ENCODE peak calls at places on chromosomes 6 and 20, in seven cellular contexts. One of them, this sample, is unnamed.

GRCh38 chr6:129104560-129104959 is 221.6 kb downstream of the LAMA2 start:
- DNase-seq in mesothelial cell of epicardium: no peak
- DNase-seq in cardiac muscle cell: peak; percentile 66
- DNase-seq in ovary: no peak
- DNase-seq in PC-9: no peak
- DNase-seq in NB4: no peak
- DNase-seq in progenitor cell of endocrine pancreas: no peak
- DNase-seq in this sample: no peak

GRCh38 chr6:41039060-41039998 is at the start of gene UNC5CL:
- DNase-seq in mesothelial cell of epicardium: no peak
- DNase-seq in cardiac muscle cell: peak; percentile 30
- DNase-seq in ovary: no peak
- DNase-seq in PC-9: peak; percentile 67
- DNase-seq in NB4: peak; percentile 42
- DNase-seq in progenitor cell of endocrine pancreas: no peak
- DNase-seq in this sample: no peak

GRCh38 chr20:34861386-34862084 is 11.1 kb downstream of the GGT7 start:
- DNase-seq in mesothelial cell of epicardium: no peak
- DNase-seq in cardiac muscle cell: no peak
- DNase-seq in ovary: no peak
- DNase-seq in PC-9: peak; percentile 88
- DNase-seq in NB4: peak; percentile 28
- DNase-seq in progenitor cell of endocrine pancreas: no peak
- DNase-seq in this sample: no peak

GRCh38 chr6:37485259-37485658 is 14.4 kb downstream of the CCDC167 start:
- DNase-seq in mesothelial cell of epicardium: no peak
- DNase-seq in cardiac muscle cell: no peak
- DNase-seq in ovary: no peak
- DNase-seq in PC-9: no peak
- DNase-seq in NB4: no peak
- DNase-seq in progenitor cell of endocrine pancreas: no peak
- DNase-seq in this sample: no peak

GRCh38 chr6:11094411-11094851 is 797 bp downstream of the SMIM13 start:
- DNase-seq in mesothelial cell of epicardium: no peak
- DNase-seq in cardiac muscle cell: peak; percentile 51
- DNase-seq in ovary: peak; percentile 28
- DNase-seq in PC-9: peak; percentile 40
- DNase-seq in NB4: peak; percentile 78
- DNase-seq in progenitor cell of endocrine pancreas: peak; percentile 13
- DNase-seq in this sample: no peak

GRCh38 chr20:38286586-38287502 is 17.1 kb upstream of the BPI start:
- DNase-seq in mesothelial cell of epicardium: no peak
- DNase-seq in cardiac muscle cell: peak; percentile 76
- DNase-seq in ovary: no peak
- DNase-seq in PC-9: no peak
- DNase-seq in NB4: peak; percentile 79
- DNase-seq in progenitor cell of endocrine pancreas: no peak
- DNase-seq in this sample: no peak

GRCh38 chr20:7849675-7850074 is 90.6 kb downstream of the HAO1 start:
- DNase-seq in mesothelial cell of epicardium: no peak
- DNase-seq in cardiac muscle cell: no peak
- DNase-seq in ovary: no peak
- DNase-seq in PC-9: no peak
- DNase-seq in NB4: no peak
- DNase-seq in progenitor cell of endocrine pancreas: no peak
- DNase-seq in this sample: no peak

GRCh38 chr6:41680182-41680965 is 42.1 kb downstream of the MDFI start:
- DNase-seq in mesothelial cell of epicardium: no peak
- DNase-seq in cardiac muscle cell: no peak
- DNase-seq in ovary: no peak
- DNase-seq in PC-9: no peak
- DNase-seq in NB4: no peak
- DNase-seq in progenitor cell of endocrine pancreas: no peak
- DNase-seq in this sample: no peak

GRCh38 chr6:24064106-24064505 is 61.9 kb upstream of the NRSN1 start:
- DNase-seq in mesothelial cell of epicardium: no peak
- DNase-seq in cardiac muscle cell: no peak
- DNase-seq in ovary: no peak
- DNase-seq in PC-9: no peak
- DNase-seq in NB4: peak; percentile 42
- DNase-seq in progenitor cell of endocrine pancreas: peak; percentile 13
- DNase-seq in this sample: no peak

GRCh38 chr6:24719125-24719931 is at the start of gene C6orf62:
- DNase-seq in mesothelial cell of epicardium: no peak
- DNase-seq in cardiac muscle cell: peak; percentile 25
- DNase-seq in ovary: peak; percentile 25
- DNase-seq in PC-9: peak; percentile 38
- DNase-seq in NB4: peak; percentile 75
- DNase-seq in progenitor cell of endocrine pancreas: no peak
- DNase-seq in this sample: no peak

GRCh38 chr6:63465750-63466149 is 106.5 kb upstream of the LOC128125822 start:
- DNase-seq in mesothelial cell of epicardium: no peak
- DNase-seq in cardiac muscle cell: no peak
- DNase-seq in ovary: no peak
- DNase-seq in PC-9: no peak
- DNase-seq in NB4: no peak
- DNase-seq in progenitor cell of endocrine pancreas: no peak
- DNase-seq in this sample: no peak

GRCh38 chr20:38460040-38460623 is 12.5 kb upstream of the RALGAPB start:
- DNase-seq in mesothelial cell of epicardium: no peak
- DNase-seq in cardiac muscle cell: peak; percentile 92
- DNase-seq in ovary: no peak
- DNase-seq in PC-9: peak; percentile 65
- DNase-seq in NB4: peak; percentile 40
- DNase-seq in progenitor cell of endocrine pancreas: no peak
- DNase-seq in this sample: no peak

GRCh38 chr20:4082406-4083102 is 67.2 kb upstream of the RNF24 start:
- DNase-seq in mesothelial cell of epicardium: no peak
- DNase-seq in cardiac muscle cell: peak; percentile 93
- DNase-seq in ovary: peak; percentile 50
- DNase-seq in PC-9: peak; percentile 37
- DNase-seq in NB4: peak; percentile 98
- DNase-seq in progenitor cell of endocrine pancreas: no peak
- DNase-seq in this sample: no peak

GRCh38 chr20:63706852-63707557 is 771 bp downstream of the ARFRP1 start:
- DNase-seq in mesothelial cell of epicardium: no peak
- DNase-seq in cardiac muscle cell: no peak
- DNase-seq in ovary: peak; percentile 49
- DNase-seq in PC-9: peak; percentile 69
- DNase-seq in NB4: peak; percentile 71
- DNase-seq in progenitor cell of endocrine pancreas: peak; percentile 12
- DNase-seq in this sample: no peak

GRCh38 chr6:73610444-73611275 is 43.1 kb downstream of the SLC17A5 start:
- DNase-seq in mesothelial cell of epicardium: no peak
- DNase-seq in cardiac muscle cell: peak; percentile 68
- DNase-seq in ovary: no peak
- DNase-seq in PC-9: no peak
- DNase-seq in NB4: peak; percentile 55
- DNase-seq in progenitor cell of endocrine pancreas: no peak
- DNase-seq in this sample: no peak

GRCh38 chr6:133817460-133818047 is 71.4 kb upstream of the TCF21 start:
- DNase-seq in mesothelial cell of epicardium: no peak
- DNase-seq in cardiac muscle cell: no peak
- DNase-seq in ovary: peak; percentile 34
- DNase-seq in PC-9: no peak
- DNase-seq in NB4: peak; percentile 28
- DNase-seq in progenitor cell of endocrine pancreas: peak; percentile 11
- DNase-seq in this sample: no peak

GRCh38 chr6:122392564-122393338 is 6.7 kb upstream of the HSF2 start:
- DNase-seq in mesothelial cell of epicardium: no peak
- DNase-seq in cardiac muscle cell: no peak
- DNase-seq in ovary: no peak
- DNase-seq in PC-9: no peak
- DNase-seq in NB4: no peak
- DNase-seq in progenitor cell of endocrine pancreas: no peak
- DNase-seq in this sample: no peak

GRCh38 chr6:4941782-4942672 is 61.8 kb downstream of the RPP40 start:
- DNase-seq in mesothelial cell of epicardium: no peak
- DNase-seq in cardiac muscle cell: peak; percentile 93
- DNase-seq in ovary: no peak
- DNase-seq in PC-9: peak; percentile 80
- DNase-seq in NB4: peak; percentile 91
- DNase-seq in progenitor cell of endocrine pancreas: no peak
- DNase-seq in this sample: no peak

GRCh38 chr6:79969784-79970183 is 22.4 kb upstream of the ELOVL4 start:
- DNase-seq in mesothelial cell of epicardium: no peak
- DNase-seq in cardiac muscle cell: no peak
- DNase-seq in ovary: no peak
- DNase-seq in PC-9: no peak
- DNase-seq in NB4: no peak
- DNase-seq in progenitor cell of endocrine pancreas: no peak
- DNase-seq in this sample: no peak

GRCh38 chr20:23180451-23180921 is 94.4 kb upstream of the CD93 start:
- DNase-seq in mesothelial cell of epicardium: no peak
- DNase-seq in cardiac muscle cell: no peak
- DNase-seq in ovary: peak; percentile 51
- DNase-seq in PC-9: no peak
- DNase-seq in NB4: no peak
- DNase-seq in progenitor cell of endocrine pancreas: no peak
- DNase-seq in this sample: no peak

GRCh38 chr20:23174821-23175220 is 88.7 kb upstream of the CD93 start:
- DNase-seq in mesothelial cell of epicardium: no peak
- DNase-seq in cardiac muscle cell: no peak
- DNase-seq in ovary: no peak
- DNase-seq in PC-9: no peak
- DNase-seq in NB4: no peak
- DNase-seq in progenitor cell of endocrine pancreas: no peak
- DNase-seq in this sample: no peak

GRCh38 chr20:23179766-23180403 is 93.8 kb upstream of the CD93 start:
- DNase-seq in mesothelial cell of epicardium: no peak
- DNase-seq in cardiac muscle cell: peak; percentile 37
- DNase-seq in ovary: no peak
- DNase-seq in PC-9: no peak
- DNase-seq in NB4: no peak
- DNase-seq in progenitor cell of endocrine pancreas: no peak
- DNase-seq in this sample: no peak

DNA sequence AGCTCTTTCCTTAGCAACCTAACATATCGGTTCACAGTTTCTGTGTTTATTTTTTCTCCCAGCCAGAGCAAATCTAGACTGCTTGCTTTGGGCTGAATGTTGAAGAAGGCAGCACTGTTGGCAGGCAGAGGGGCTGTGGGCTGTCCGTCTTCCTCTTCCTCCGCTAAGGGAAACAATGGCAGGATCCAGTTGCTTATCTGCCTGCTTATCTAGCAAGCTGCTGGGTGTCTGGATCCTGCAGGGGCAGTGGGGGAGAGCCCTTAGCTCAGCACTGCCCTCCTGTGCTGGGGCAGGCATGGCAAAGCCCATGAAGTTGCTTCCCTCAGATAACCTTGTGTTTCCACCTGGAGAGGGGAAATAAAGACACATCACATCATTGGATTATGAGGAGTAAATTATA is 92.7 kb upstream of the CD93 start:
- DNase-seq in mesothelial cell of epicardium: no peak
- DNase-seq in cardiac muscle cell: peak; percentile 43
- DNase-seq in ovary: no peak
- DNase-seq in PC-9: no peak
- DNase-seq in NB4: peak; percentile 51
- DNase-seq in progenitor cell of endocrine pancreas: no peak
- DNase-seq in this sample: no peak
- TF ChIP-seq CTCF in mesothelial cell of epicardium: no peak
- TF ChIP-seq CTCF in cardiac muscle cell: peak; percentile 12
- TF ChIP-seq CTCF in ovary: no peak
- TF ChIP-seq CTCF in PC-9: peak; percentile 30
- TF ChIP-seq CTCF in NB4: peak; percentile 32
- TF ChIP-seq CTCF in progenitor cell of endocrine pancreas: no peak
- TF ChIP-seq CTCF in this sample: no peak

GRCh38 chr20:59030911-59031310 is 1.2 kb downstream of the ATP5F1E start:
- DNase-seq in mesothelial cell of epicardium: no peak
- DNase-seq in cardiac muscle cell: no peak
- DNase-seq in ovary: no peak
- DNase-seq in PC-9: no peak
- DNase-seq in NB4: peak; percentile 29
- DNase-seq in progenitor cell of endocrine pancreas: no peak
- DNase-seq in this sample: no peak
- TF ChIP-seq CTCF in mesothelial cell of epicardium: no peak
- TF ChIP-seq CTCF in cardiac muscle cell: no peak
- TF ChIP-seq CTCF in ovary: no peak
- TF ChIP-seq CTCF in PC-9: no peak
- TF ChIP-seq CTCF in NB4: no peak
- TF ChIP-seq CTCF in progenitor cell of endocrine pancreas: no peak
- TF ChIP-seq CTCF in this sample: no peak

GRCh38 chr6:152356659-152357058 is 280.5 kb downstream of the SYNE1 start:
- DNase-seq in mesothelial cell of epicardium: no peak
- DNase-seq in cardiac muscle cell: peak; percentile 73
- DNase-seq in ovary: no peak
- DNase-seq in PC-9: no peak
- DNase-seq in NB4: peak; percentile 82
- DNase-seq in progenitor cell of endocrine pancreas: no peak
- DNase-seq in this sample: no peak
- TF ChIP-seq CTCF in mesothelial cell of epicardium: no peak
- TF ChIP-seq CTCF in cardiac muscle cell: peak; percentile 53
- TF ChIP-seq CTCF in ovary: peak; percentile 47
- TF ChIP-seq CTCF in PC-9: peak; percentile 58
- TF ChIP-seq CTCF in NB4: peak; percentile 30
- TF ChIP-seq CTCF in progenitor cell of endocrine pancreas: peak; percentile 37
- TF ChIP-seq CTCF in this sample: peak; percentile 60

DNA sequence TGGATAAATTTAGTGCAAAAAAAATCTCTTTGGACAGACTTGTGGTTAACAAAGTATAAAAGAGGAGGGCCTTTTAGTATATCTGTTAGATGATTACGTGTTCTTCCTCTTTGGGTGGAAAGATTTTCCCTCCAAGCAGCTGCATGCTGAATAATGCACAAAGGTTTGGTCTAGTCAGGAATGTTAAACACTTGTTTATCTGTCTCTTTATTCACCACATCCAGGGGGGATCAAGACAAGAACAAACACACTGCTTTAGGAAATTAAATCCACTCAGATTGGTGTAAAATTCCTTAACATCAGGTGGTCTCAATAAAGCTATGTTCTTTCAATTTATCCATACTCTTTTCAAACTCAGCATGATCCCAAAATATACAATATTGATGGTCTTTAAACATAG is 261.0 kb upstream of the CHD6 start:
- DNase-seq in mesothelial cell of epicardium: no peak
- DNase-seq in cardiac muscle cell: no peak
- DNase-seq in ovary: no peak
- DNase-seq in PC-9: no peak
- DNase-seq in NB4: no peak
- DNase-seq in progenitor cell of endocrine pancreas: no peak
- DNase-seq in this sample: no peak
- TF ChIP-seq CTCF in mesothelial cell of epicardium: no peak
- TF ChIP-seq CTCF in cardiac muscle cell: no peak
- TF ChIP-seq CTCF in ovary: no peak
- TF ChIP-seq CTCF in PC-9: no peak
- TF ChIP-seq CTCF in NB4: no peak
- TF ChIP-seq CTCF in progenitor cell of endocrine pancreas: no peak
- TF ChIP-seq CTCF in this sample: no peak

This sample was measured in D721Med.